ENCODE peak calls at places on chromosome 18, in six cellular contexts. N, J, F, I, B and U are unnamed samples.

GRCh38 chr18:27581261-27581904 is 396.3 kb upstream of the CHST9 start:
- ATAC-seq in J (no peak), F (no peak), N (no peak), I (no peak), B (no peak), U (no peak)

GRCh38 chr18:28204154-28204553 is 27.2 kb upstream of the CDH2 start:
- ATAC-seq in N (no peak), I (no peak), J (no peak), B (no peak), F (no peak), U (no peak)

GRCh38 chr18:53526092-53526491 is 698.4 kb downstream of the MBD2 start:
- ATAC-seq in F (no peak), I (no peak), N (no peak), J (no peak), B (no peak), U (no peak)

GRCh38 chr18:1914489-1914888 is 656.8 kb downstream of the METTL4 start:
- ATAC-seq in N (peak), I (no peak), B (no peak), J (peak), F (peak), U (no peak)

GRCh38 chr18:31863103-31863502 is 79.8 kb downstream of the TRAPPC8 start:
- ATAC-seq in I (no peak), F (no peak), N (no peak), B (no peak), J (no peak), U (no peak)

GRCh38 chr18:32378705-32379104 is 92.0 kb downstream of the GAREM1 start:
- ATAC-seq in J (no peak), I (peak), B (no peak), F (no peak), N (no peak), U (peak)

GRCh38 chr18:3649559-3650426 is 199.8 kb downstream of the TGIF1 start:
- ATAC-seq in J (no peak), N (no peak), B (no peak), I (peak), F (peak), U (peak)

GRCh38 chr18:21636769-21637168 is 24.7 kb downstream of the SNRPD1 start:
- ATAC-seq in J (no peak), N (no peak), B (no peak), I (no peak), F (peak), U (no peak)

GRCh38 chr18:79410171-79410641 is 14.5 kb downstream of the NFATC1 start:
- ATAC-seq in J (no peak), N (no peak), F (no peak), B (no peak), I (no peak), U (no peak)

GRCh38 chr18:56900195-56901094 is 246.4 kb upstream of the BOD1L2 start:
- ATAC-seq in B (no peak), I (no peak), F (no peak), J (no peak), N (no peak), U (no peak)

GRCh38 chr18:58397385-58398132 is 231.3 kb downstream of the ALPK2 start:
- ATAC-seq in F (no peak), N (no peak), J (peak), B (no peak), I (no peak), U (no peak)
- TF ChIP-seq POLR2AphosphoS5 in F (no peak), N (no peak), J (no peak), B (no peak), I (no peak), U (no peak)

GRCh38 chr18:12861637-12862036 is 22.4 kb downstream of the PTPN2 start:
- ATAC-seq in I (no peak), F (no peak), J (no peak), B (no peak), N (no peak), U (no peak)

GRCh38 chr18:12862874-12863482 is 21.1 kb downstream of the PTPN2 start:
- ATAC-seq in F (no peak), B (no peak), I (no peak), N (peak), J (peak), U (no peak)

GRCh38 chr18:12862467-12862866 is 21.6 kb downstream of the PTPN2 start:
- ATAC-seq in F (peak), B (peak), J (no peak), N (peak), I (no peak), U (no peak)

GRCh38 chr18:12858961-12859360 is 25.1 kb downstream of the PTPN2 start:
- ATAC-seq in B (no peak), J (no peak), N (no peak), F (no peak), I (no peak), U (no peak)

DNA sequence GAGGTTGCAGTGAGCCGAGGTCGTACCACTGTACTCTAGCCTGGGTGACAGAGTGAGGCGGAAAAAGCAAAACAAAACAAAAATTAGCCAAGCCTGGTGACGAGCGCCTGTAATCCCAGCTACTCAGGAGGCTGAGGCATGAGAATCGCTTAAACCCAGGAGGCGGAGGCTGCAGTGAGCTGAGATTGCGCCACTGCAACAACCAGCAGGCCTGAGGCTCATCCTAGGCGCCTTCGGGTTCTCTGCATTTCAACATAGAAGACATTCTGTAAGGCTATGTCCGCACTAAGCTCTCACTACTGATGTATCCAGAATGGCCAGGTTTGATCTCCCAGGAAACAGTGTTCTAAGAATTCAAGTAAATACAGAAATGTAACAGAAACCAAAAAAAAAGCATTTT is 23.5 kb downstream of the PTPN2 start:
- ATAC-seq in N (no peak), I (no peak), J (no peak), B (no peak), F (no peak), U (no peak)
- H3K27ac ChIP-seq in N (no peak), I (no peak), J (no peak), B (no peak), F (no peak), U (no peak)

DNA sequence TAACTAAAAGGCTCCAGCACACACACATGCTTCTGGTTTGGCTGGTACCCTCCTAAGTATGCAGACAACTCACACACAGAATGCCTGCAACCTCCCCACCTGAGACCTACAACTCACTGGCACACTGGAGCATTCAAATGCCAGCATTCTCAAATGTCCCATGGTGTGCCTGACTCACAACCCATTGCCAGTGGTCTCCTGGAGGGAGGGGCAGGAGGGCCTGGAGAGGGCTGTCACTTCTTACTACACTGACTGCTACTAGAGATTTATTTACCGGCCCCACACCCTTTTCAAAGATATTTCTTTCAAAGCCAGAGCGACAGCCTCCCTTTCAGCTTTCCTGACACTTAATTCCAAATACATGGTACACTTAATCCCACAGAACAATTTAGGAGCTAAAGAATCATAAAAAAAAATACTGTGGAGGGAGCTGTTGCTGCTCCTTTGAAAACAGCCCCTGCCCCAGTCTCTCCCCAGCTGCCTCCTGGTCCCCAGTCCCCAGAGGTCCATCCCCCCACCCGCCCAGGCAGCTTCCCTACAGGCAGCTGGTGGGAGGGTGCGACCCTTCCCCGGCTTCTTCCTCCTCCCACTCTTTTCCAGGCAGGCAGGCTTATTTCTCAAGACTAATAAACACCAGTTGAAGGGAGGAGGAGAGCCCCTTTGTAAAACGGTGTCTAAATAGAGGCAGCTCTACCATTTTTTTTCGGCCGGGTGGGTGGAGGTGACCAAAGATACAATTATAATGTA is 129.1 kb upstream of the SMAD2 start:
- ATAC-seq in B (no peak), F (no peak), I (no peak), J (no peak), N (peak), U (peak)
- TF ChIP-seq POLR2AphosphoS5 in B (no peak), F (no peak), I (no peak), J (no peak), N (no peak), U (no peak)

GRCh38 chr18:54607213-54607934 is 16.3 kb downstream of the DYNAP start:
- ATAC-seq in F (no peak), B (peak), J (no peak), N (peak), I (peak), U (no peak)

GRCh38 chr18:54612237-54612636 is 21.2 kb downstream of the DYNAP start:
- ATAC-seq in F (no peak), N (no peak), J (no peak), I (no peak), B (no peak), U (no peak)

GRCh38 chr18:54613174-54613573 is 22.1 kb downstream of the DYNAP start:
- ATAC-seq in B (no peak), N (no peak), I (no peak), F (no peak), J (no peak), U (no peak)

GRCh38 chr18:54608008-54608642 is 17.1 kb downstream of the DYNAP start:
- ATAC-seq in I (no peak), F (no peak), B (no peak), N (no peak), J (no peak), U (no peak)

DNA sequence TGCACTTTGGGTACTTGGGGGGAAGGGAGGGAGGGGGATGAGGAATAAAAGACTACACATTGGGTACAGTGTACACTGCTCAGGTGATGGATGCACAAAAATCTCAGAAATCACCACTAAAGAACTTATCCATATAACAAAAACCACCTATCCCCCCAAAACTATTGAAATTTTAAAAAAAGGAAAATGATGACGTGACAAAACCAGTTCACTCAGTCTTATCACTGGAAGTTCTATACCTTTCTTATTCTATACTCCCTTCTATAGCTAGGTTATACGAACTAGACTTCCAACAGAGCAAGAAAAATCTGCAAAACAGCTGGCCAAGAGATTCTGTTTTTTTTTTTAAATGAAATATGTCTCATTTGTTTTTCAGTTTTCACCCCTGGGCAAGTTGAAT is 20.8 kb downstream of the DYNAP start:
- ATAC-seq in B (no peak), F (no peak), J (no peak), N (no peak), I (no peak), U (no peak)
- H3K27ac ChIP-seq in B (no peak), F (no peak), J (no peak), N (no peak), I (no peak), U (no peak)

DNA sequence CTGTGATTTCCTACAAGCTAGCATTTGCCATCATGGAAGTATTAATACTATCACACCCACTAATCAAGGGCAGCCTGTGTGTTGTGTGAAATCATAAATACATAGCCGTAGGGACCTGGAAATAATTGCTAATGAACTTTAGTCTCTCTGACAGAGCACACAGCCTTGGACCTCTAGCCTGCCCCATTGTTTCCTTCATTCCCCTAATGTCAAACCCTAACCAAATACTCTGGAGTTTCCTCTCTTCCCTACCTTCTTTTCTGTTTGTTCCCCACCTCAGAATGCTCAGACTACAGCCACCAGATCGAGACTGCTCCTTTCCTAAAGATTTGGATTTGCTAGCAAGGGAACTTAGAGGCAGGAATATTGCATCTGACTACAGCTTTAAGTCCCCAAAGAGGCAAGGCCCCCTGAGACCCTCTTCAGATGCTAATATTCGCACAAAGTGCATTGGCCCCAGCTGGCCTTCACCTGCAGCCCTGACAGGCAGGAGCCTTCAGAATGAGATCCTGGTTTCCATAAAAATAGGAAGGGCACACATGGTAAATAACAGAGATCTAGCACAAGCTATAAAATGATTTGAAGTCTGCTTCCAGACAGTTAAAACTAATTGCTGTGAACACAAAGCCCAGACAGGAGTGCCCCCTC is 279.3 kb upstream of the DCC start:
- ATAC-seq in N (peak), I (no peak), J (no peak), F (no peak), B (no peak), U (no peak)
- TF ChIP-seq POLR2AphosphoS5 in N (no peak), I (no peak), J (no peak), F (no peak), B (no peak), U (no peak)